ENCODE peak calls at places on chromosome 7, in five cellular contexts. G is lower leg skin; H is NCI-H748 treated with DMSO at 0.1 percent for 48 hours; I is stimulated activated CD4-positive, alpha-beta T cell treated with anti-CD3 and anti-CD28 coated beads, Interleukin-12 subunit alpha, Interleukin-12 subunit beta, amount 100 ng/mL, for 48 hours; M is activated T-cell treated with anti-CD3 and anti-CD28 coated beads for 1 hour. L is an unnamed sample.
A peak's percentile ranks its signal among the peaks of the same experiment; 100 is the strongest.

GRCh38 chr7:139930286-139930965 is 101.4 kb downstream of the TBXAS1 start:
- DNase-seq in G (no peak), H (no peak), I (no peak), M (no peak), L (no peak)

GRCh38 chr7:157693521-157694388 is 357.0 kb downstream of the DNAJB6 start:
- DNase-seq in G (no peak), H (no peak), I (no peak), M (no peak), L (no peak)

GRCh38 chr7:47333131-47333887 is 248.6 kb downstream of the TNS3 start:
- DNase-seq in G (no peak), H (no peak), I (no peak), M (no peak), L (no peak)

GRCh38 chr7:23696916-23697441 is 13.0 kb upstream of the STK31 start:
- DNase-seq in G (peak; percentile 18), H (peak; percentile 59), I (peak; percentile 55), M (peak; percentile 43), L (peak; percentile 44)

GRCh38 chr7:70040971-70041766 is 442.9 kb downstream of the AUTS2 start:
- DNase-seq in G (no peak), H (peak; percentile 19), I (no peak), M (no peak), L (peak; percentile 17)

GRCh38 chr7:157208758-157209413 is 70.2 kb downstream of the UBE3C start:
- DNase-seq in G (no peak), H (no peak), I (no peak), M (no peak), L (no peak)

GRCh38 chr7:133795061-133795460 is 332.1 kb upstream of the LRGUK start:
- DNase-seq in G (no peak), H (peak; percentile 67), I (no peak), M (no peak), L (no peak)

GRCh38 chr7:21336743-21337142 is 91.1 kb upstream of the SP4 start:
- DNase-seq in G (no peak), H (no peak), I (no peak), M (no peak), L (no peak)

GRCh38 chr7:86926732-86927131 is 132.7 kb downstream of the ELAPOR2 start:
- DNase-seq in G (peak; percentile 41), H (peak; percentile 50), I (no peak), M (no peak), L (peak; percentile 57)

GRCh38 chr7:138258194-138258554 is 181.9 kb downstream of the AKR1D1 start:
- DNase-seq in G (no peak), H (no peak), I (no peak), M (no peak), L (no peak)

GRCh38 chr7:96645084-96645483 is 64.6 kb downstream of the SEM1 start:
- DNase-seq in G (no peak), H (no peak), I (no peak), M (no peak), L (no peak)

GRCh38 chr7:131895541-131896173 is 339.2 kb upstream of the PODXL start:
- DNase-seq in G (no peak), H (no peak), I (no peak), M (no peak), L (no peak)

GRCh38 chr7:47782022-47782421 is 166.2 kb downstream of the PKD1L1 start:
- DNase-seq in G (no peak), H (no peak), I (no peak), M (no peak), L (no peak)

GRCh38 chr7:47763063-47763974 is 181.4 kb upstream of the TNS3 start:
- DNase-seq in G (no peak), H (peak; percentile 94), I (no peak), M (no peak), L (no peak)

GRCh38 chr7:155520114-155520513 is 26.2 kb downstream of the CNPY1 start:
- DNase-seq in G (no peak), H (no peak), I (no peak), M (no peak), L (no peak)

GRCh38 chr7:16455591-16455990 is 9.9 kb downstream of the SOSTDC1 start:
- DNase-seq in G (no peak), H (no peak), I (no peak), M (no peak), L (no peak)

GRCh38 chr7:21253740-21254687 is 173.9 kb upstream of the SP4 start:
- DNase-seq in G (peak; percentile 23), H (peak; percentile 87), I (peak; percentile 31), M (peak; percentile 2), L (peak; percentile 87)

GRCh38 chr7:34343667-34344066 is 314.4 kb upstream of the NPSR1 start:
- DNase-seq in G (no peak), H (no peak), I (no peak), M (no peak), L (no peak)

GRCh38 chr7:78523903-78524302 is 725.3 kb downstream of the PHTF2 start:
- DNase-seq in G (no peak), H (no peak), I (no peak), M (no peak), L (no peak)